ENCODE peak calls at places on chromosome X, in seven cellular contexts. Y is NAMALWA; S is spleen; O is stimulated activated CD8-positive, alpha-beta memory T cell treated with anti-CD3 and anti-CD28 coated beads, Interleukin-12 subunit alpha, Interleukin-12 subunit beta, amount 100 ng/mL, for 1 hour; T is cardiac septum; P is COR-L47; R is stimulated activated CD4-positive, alpha-beta T cell treated with anti-CD3 and anti-CD28 coated beads, Interleukin-12 subunit alpha, Interleukin-12 subunit beta, amount 100 ng/mL, for 24 hours. I is an unnamed sample.

GRCh38 chrX:130114141-130114561 is 3.9 kb upstream of the ELF4 start:
- DNase-seq in Y (no peak), T (no peak), P (no peak), S (no peak), R (no peak), O (no peak), I (no peak)

GRCh38 chrX:1592128-1592862 is 891 bp downstream of the AKAP17A start:
- DNase-seq in O (no peak), P (no peak), T (no peak), S (peak; percentile 90), R (no peak), Y (peak; percentile 19), I (no peak)

GRCh38 chrX:130028196-130028595 is 45.8 kb downstream of the BCORL1 start:
- DNase-seq in R (no peak), P (no peak), Y (peak; percentile 30), T (no peak), S (peak; percentile 86), O (peak; percentile 19), I (no peak)

GRCh38 chrX:20363003-20363674 is 96.4 kb upstream of the RPS6KA3 start:
- DNase-seq in O (no peak), Y (no peak), T (no peak), P (no peak), S (no peak), R (no peak), I (peak; percentile 26)

GRCh38 chrX:72037601-72038000 is 94.1 kb downstream of the RTL5 start:
- DNase-seq in Y (no peak), T (no peak), S (no peak), R (no peak), P (no peak), O (no peak), I (no peak)

GRCh38 chrX:137342969-137343368 is 223.0 kb upstream of the ZIC3 start:
- DNase-seq in T (no peak), P (no peak), Y (no peak), S (no peak), O (no peak), R (no peak), I (no peak)

GRCh38 chrX:15738686-15739016 is 581 bp downstream of the CA5B start:
- DNase-seq in R (no peak), T (no peak), S (no peak), O (no peak), P (no peak), Y (peak; percentile 24), I (no peak)

GRCh38 chrX:120419465-120419864 is 49.6 kb downstream of the LAMP2 start:
- DNase-seq in O (no peak), T (no peak), S (peak; percentile 77), Y (peak; percentile 28), P (no peak), R (no peak), I (no peak)

I was measured in NCI-H1105.